ENCODE peak calls at places on chromosomes 6 and 20, in ten cellular contexts. E is neural progenitor cell, R is endothelial cell of umbilical vein, B is choroid plexus epithelial cell, P is HFFc6, M is neural crest cell, V is BJ, G is WTC11, Y is astrocyte of the spinal cord, S is fibroblast of pulmonary artery. L is an unnamed sample.

GRCh38 chr6:7200598-7201443 is 93.1 kb downstream of the RREB1 start:
- DNase-seq in P (no peak), Y (no peak), V (no peak), M (no peak), G (no peak), R (no peak), B (no peak), S (no peak), E (no peak), L (no peak)

GRCh38 chr6:131049515-131050081 is 13.4 kb downstream of the EPB41L2 start:
- DNase-seq in Y (no peak), E (no peak), M (no peak), R (no peak), P (no peak), V (no peak), S (no peak), B (no peak), G (no peak), L (no peak)

GRCh38 chr6:162907876-162908481 is 180.2 kb downstream of the PACRG start:
- DNase-seq in B (peak; percentile 76), S (peak; percentile 74), E (peak; percentile 33), Y (peak; percentile 79), P (peak; percentile 14), R (peak; percentile 22), G (no peak), V (no peak), M (no peak), L (peak; percentile 63)

GRCh38 chr20:598133-598881 is 11.8 kb downstream of the TCF15 start:
- DNase-seq in B (no peak), E (no peak), P (no peak), M (no peak), V (no peak), G (no peak), R (no peak), Y (no peak), S (no peak), L (no peak)

GRCh38 chr6:11729083-11729482 is 49.5 kb downstream of the ADTRP start:
- DNase-seq in R (no peak), G (no peak), M (no peak), S (no peak), V (no peak), P (no peak), E (no peak), B (no peak), Y (no peak), L (no peak)

GRCh38 chr20:33724439-33725094 is 4.5 kb upstream of the PXMP4 start:
- DNase-seq in M (no peak), P (no peak), R (no peak), G (no peak), V (no peak), E (no peak), Y (no peak), B (peak; percentile 60), S (peak; percentile 39), L (peak; percentile 21)

GRCh38 chr6:13769034-13769654 is 45.2 kb downstream of the MCUR1 start:
- DNase-seq in P (no peak), M (no peak), S (no peak), G (no peak), B (no peak), V (no peak), E (no peak), Y (no peak), R (no peak), L (no peak)

GRCh38 chr6:51049983-51050877 is 231.6 kb downstream of the TFAP2B start:
- DNase-seq in S (no peak), Y (peak; percentile 36), E (no peak), R (no peak), M (no peak), P (no peak), V (no peak), B (no peak), G (no peak), L (no peak)

DNA sequence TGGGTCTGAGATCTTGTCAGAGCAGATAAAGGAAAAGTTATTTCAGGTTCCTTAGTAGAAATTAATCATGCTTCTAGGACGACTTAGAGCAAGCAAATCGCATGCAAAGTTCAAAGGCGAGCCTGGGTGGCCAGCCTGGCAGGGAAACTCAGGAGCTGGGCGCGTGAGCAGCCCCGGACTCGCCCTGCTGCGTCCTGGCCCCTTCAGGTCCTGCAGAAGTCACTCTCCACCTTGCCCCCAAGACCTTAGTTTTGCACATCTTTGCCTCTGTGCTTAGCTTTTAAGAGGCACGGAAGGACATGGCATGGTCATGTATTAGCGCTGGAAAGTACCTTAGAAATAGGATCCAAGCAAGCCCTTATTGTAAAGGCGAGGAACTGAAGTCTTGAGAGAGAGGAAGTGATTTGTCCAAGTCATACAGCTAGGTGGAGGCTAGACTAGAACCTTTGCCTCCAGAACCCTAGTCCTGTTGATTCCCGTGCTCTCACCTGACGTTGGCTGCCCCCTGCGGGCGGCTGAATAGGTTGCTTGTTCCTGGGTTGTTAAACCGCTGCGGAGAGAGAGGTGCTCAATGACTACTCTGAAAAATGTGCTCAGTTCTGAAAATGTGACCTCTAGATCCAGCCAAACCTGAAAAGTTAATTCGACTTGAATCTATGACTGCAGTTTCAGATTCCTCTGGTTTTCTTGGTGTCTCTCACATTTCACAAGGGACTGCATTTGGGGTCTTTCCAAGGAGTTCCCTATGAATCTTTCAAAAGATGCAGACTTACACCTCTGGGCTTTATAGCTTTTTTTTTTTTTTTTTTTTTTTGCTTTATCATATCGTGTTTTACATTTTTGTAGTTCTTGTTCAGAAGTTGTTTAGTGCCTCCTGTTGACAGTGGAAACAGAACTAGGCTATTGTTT is 2.7 kb downstream of the MYB start:
- DNase-seq in G (peak; percentile 79), B (peak; percentile 70), P (no peak), R (peak; percentile 35), S (peak; percentile 57), M (peak; percentile 29), Y (peak; percentile 45), E (peak; percentile 80), V (no peak), L (peak; percentile 43)
- TF ChIP-seq CTCF in G (peak; percentile 4), B (peak; percentile 78), P (peak; percentile 56), R (peak; percentile 53), S (peak; percentile 66), M (peak; percentile 67), Y (peak; percentile 68), E (peak; percentile 71), V (peak; percentile 54), L (peak; percentile 58)

GRCh38 chr6:35013701-35014100 is 124.6 kb downstream of the ANKS1A start:
- DNase-seq in Y (no peak), S (no peak), V (no peak), M (no peak), E (no peak), R (no peak), P (no peak), G (no peak), B (no peak), L (no peak)

GRCh38 chr6:35014786-35015185 is 125.7 kb downstream of the ANKS1A start:
- DNase-seq in M (no peak), S (peak; percentile 51), V (peak; percentile 19), R (peak; percentile 24), B (peak; percentile 68), P (peak; percentile 61), E (no peak), Y (peak; percentile 52), G (no peak), L (no peak)

GRCh38 chr6:35015476-35015875 is 125.7 kb downstream of the TCP11 start:
- DNase-seq in S (no peak), E (no peak), V (no peak), R (no peak), P (no peak), B (no peak), Y (no peak), M (no peak), G (no peak), L (no peak)

GRCh38 chr6:35015996-35016395 is 125.1 kb downstream of the TCP11 start:
- DNase-seq in S (no peak), R (no peak), E (no peak), M (no peak), P (no peak), B (peak; percentile 50), Y (peak; percentile 23), V (no peak), G (no peak), L (no peak)

GRCh38 chr6:35014341-35014740 is 125.3 kb downstream of the ANKS1A start:
- DNase-seq in M (no peak), S (no peak), E (no peak), V (no peak), P (no peak), R (no peak), Y (no peak), B (no peak), G (no peak), L (no peak)
- TF ChIP-seq CTCF in M (no peak), S (no peak), E (no peak), V (no peak), P (no peak), R (no peak), Y (no peak), B (no peak), G (no peak), L (no peak)

GRCh38 chr6:159095561-159096095 is 50.8 kb upstream of the TAGAP start:
- DNase-seq in Y (no peak), E (no peak), B (no peak), G (no peak), M (no peak), P (no peak), R (no peak), S (no peak), V (no peak), L (no peak)

GRCh38 chr6:159093608-159094443 is 49.0 kb upstream of the TAGAP start:
- DNase-seq in S (no peak), E (no peak), P (no peak), R (no peak), G (no peak), M (no peak), B (no peak), V (no peak), Y (no peak), L (no peak)

GRCh38 chr6:159092631-159093030 is 47.8 kb upstream of the TAGAP start:
- DNase-seq in M (no peak), Y (no peak), S (peak; percentile 15), V (no peak), P (no peak), B (peak; percentile 31), R (no peak), G (no peak), E (no peak), L (peak; percentile 30)

GRCh38 chr6:159097256-159097655 is 52.5 kb upstream of the TAGAP start:
- DNase-seq in Y (no peak), P (no peak), V (no peak), G (no peak), E (no peak), S (no peak), B (no peak), R (no peak), M (no peak), L (no peak)

DNA sequence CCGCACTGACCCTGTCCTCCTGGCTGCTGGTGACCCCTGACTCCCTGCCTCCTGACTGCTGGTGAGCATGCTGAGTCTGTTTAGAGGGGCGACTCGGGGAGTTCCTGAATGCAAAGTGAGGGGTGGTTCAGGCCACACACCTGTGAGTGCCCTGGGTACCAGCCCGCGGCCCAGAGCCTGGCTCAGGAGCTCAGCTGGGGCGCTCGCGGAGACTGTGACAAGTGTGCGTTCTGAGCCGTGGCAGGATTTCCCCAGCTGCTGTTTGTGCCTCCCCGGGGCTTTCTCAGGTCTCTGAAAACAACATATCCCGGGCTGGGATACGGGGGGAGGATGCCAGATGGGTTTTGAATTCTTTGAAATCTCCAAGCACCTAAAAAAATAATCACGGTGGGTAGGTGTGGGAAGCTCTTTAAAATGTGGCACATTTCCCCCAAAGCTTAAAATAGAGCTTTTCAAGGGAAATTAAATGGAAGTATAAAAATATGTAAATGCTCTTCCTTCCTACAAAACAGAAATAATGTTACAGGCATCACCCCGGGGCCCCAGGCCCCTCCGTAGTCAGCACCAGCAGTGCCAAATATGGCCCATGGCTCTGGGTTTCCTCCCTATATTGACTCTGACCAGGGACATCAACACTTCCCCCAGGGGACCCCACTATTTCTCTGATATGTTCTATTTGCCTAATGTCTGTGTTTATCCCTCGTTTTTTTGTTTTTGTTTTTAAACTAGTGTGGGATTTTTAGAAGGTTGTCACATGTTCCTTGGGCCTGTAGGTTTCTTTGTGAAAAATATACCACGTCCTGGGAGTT is 49.9 kb upstream of the TAGAP start:
- DNase-seq in S (no peak), G (no peak), Y (no peak), V (no peak), E (no peak), M (no peak), B (no peak), P (no peak), R (no peak), L (no peak)
- TF ChIP-seq CTCF in S (no peak), G (no peak), Y (no peak), V (no peak), E (no peak), M (no peak), B (no peak), P (no peak), R (no peak), L (no peak)

GRCh38 chr6:117547688-117548621 is 54.4 kb downstream of the GOPC start:
- DNase-seq in V (no peak), M (no peak), R (peak; percentile 64), G (peak; percentile 79), E (no peak), S (peak; percentile 50), Y (peak; percentile 49), P (no peak), B (peak; percentile 62), L (peak; percentile 45)
- TF ChIP-seq CTCF in V (peak; percentile 31), M (no peak), R (no peak), G (no peak), E (no peak), S (no peak), Y (no peak), P (peak; percentile 51), B (peak; percentile 23), L (no peak)